ENCODE peak calls at places on chromosome 5, in nine cellular contexts. U is fibroblast of lung; T is mucosa of descending colon; F is MCF 10A; R is CD8-positive, alpha-beta T cell; K is astrocyte of the spinal cord; P is stomach; W is lower leg skin; N is cardiac muscle cell. Y is an unnamed sample.

GRCh38 chr5:31385774-31386537 is 145.9 kb downstream of the DROSHA start:
- DNase-seq in T (no peak), U (no peak), N (no peak), K (no peak), F (peak), P (no peak), W (no peak), R (no peak), Y (no peak)

GRCh38 chr5:60992871-60993270 is 47.9 kb downstream of the NDUFAF2 start:
- DNase-seq in W (no peak), R (no peak), K (no peak), N (no peak), T (no peak), U (no peak), P (no peak), F (no peak), Y (no peak)

GRCh38 chr5:36436306-36436705 is 134.6 kb upstream of the RANBP3L start:
- DNase-seq in N (no peak), R (no peak), F (no peak), W (no peak), K (no peak), U (no peak), P (no peak), T (no peak), Y (no peak)

GRCh38 chr5:176846335-176847140 is 36.2 kb downstream of the UNC5A start:
- DNase-seq in K (no peak), N (no peak), T (no peak), U (no peak), P (no peak), F (no peak), R (no peak), W (no peak), Y (no peak)

GRCh38 chr5:109689740-109690455 is at the start of gene MAN2A1:
- DNase-seq in N (peak), K (peak), W (peak), F (peak), U (peak), T (peak), P (peak), R (peak), Y (peak)

GRCh38 chr5:111271885-111272284 is 47.7 kb downstream of the CAMK4 start:
- DNase-seq in P (no peak), K (no peak), T (no peak), U (peak), W (no peak), R (no peak), F (no peak), N (no peak), Y (no peak)

GRCh38 chr5:79971156-79971555 is 19.9 kb downstream of the MTX3 start:
- DNase-seq in F (peak), U (peak), T (no peak), W (no peak), P (no peak), R (no peak), K (peak), N (peak), Y (no peak)

GRCh38 chr5:61319388-61320146 is 12.5 kb upstream of the ZSWIM6 start:
- DNase-seq in T (no peak), U (peak), F (no peak), N (peak), R (no peak), K (no peak), W (no peak), P (no peak), Y (no peak)

GRCh38 chr5:115460476-115460875 is 84.1 kb downstream of the FEM1C start:
- DNase-seq in P (peak), U (peak), N (peak), F (peak), W (no peak), K (peak), R (no peak), T (no peak), Y (no peak)

GRCh38 chr5:40409600-40409999 is 270.1 kb upstream of the PTGER4 start:
- DNase-seq in R (no peak), W (no peak), N (peak), P (no peak), K (no peak), U (no peak), F (no peak), T (no peak), Y (no peak)

GRCh38 chr5:170269579-170269978 is 28.0 kb downstream of the LCP2 start:
- DNase-seq in R (no peak), N (no peak), T (no peak), K (no peak), U (peak), F (peak), W (no peak), P (no peak), Y (no peak)

GRCh38 chr5:139378101-139378825 is 4.8 kb downstream of the SLC23A1 start:
- DNase-seq in P (no peak), R (no peak), U (no peak), F (no peak), T (peak), W (no peak), N (no peak), K (no peak), Y (no peak)

GRCh38 chr5:161546463-161547301 is at the start of gene GABRB2:
- DNase-seq in R (no peak), T (peak), K (peak), U (peak), F (peak), W (no peak), P (peak), N (peak), Y (peak)

GRCh38 chr5:51846015-51846414 is 462.8 kb downstream of the ISL1 start:
- DNase-seq in W (no peak), T (no peak), U (no peak), P (no peak), N (no peak), R (no peak), K (no peak), F (peak), Y (no peak)
- TF ChIP-seq CTCF in W (no peak), T (no peak), U (no peak), P (no peak), N (no peak), R (no peak), K (no peak), F (no peak), Y (no peak)

DNA sequence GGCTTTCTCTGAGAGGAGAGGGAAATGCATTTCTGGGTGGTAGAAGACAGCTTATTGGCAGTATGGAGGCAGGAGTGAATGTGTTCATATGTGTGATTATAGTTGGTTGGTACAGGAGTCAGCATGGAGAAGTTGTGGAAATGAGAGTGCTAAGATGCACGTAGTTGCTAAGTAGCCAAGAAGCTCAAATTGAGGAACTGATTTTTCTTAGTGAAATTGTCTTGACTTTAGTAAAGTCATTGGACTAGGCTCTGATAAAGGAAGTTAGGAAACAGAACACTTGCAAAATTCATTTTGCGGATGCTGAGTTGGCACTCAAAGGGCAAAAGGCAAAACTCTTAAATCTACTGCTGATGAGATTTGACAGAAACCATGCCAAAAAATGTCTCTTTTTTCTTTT is 158.9 kb upstream of the VCAN start:
- DNase-seq in T (no peak), U (no peak), F (no peak), K (no peak), W (peak), N (no peak), R (no peak), P (no peak), Y (no peak)
- TF ChIP-seq CTCF in T (no peak), U (no peak), F (no peak), K (no peak), W (no peak), N (no peak), R (no peak), P (no peak), Y (no peak)

DNA sequence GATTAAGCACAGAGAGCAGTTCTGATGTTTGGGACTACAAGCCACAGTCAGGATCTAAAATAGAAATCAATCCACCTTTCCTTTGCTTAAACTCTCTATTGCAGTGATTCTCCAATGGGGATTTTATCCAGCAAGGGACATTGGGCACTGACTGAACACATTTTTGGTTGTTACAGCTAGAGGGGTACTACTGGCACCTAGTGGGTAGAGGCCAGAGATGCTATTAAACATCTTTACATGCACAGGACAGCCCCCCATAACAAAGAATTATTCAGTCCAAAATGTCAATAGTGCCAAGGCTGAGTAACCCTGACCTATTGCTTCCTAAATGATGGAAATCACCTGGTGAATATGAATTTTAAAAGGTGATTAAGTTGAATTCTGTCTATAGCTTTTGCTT is 12.0 kb downstream of the ZNF622 start:
- DNase-seq in N (no peak), P (no peak), U (no peak), K (no peak), T (no peak), F (no peak), R (no peak), W (no peak), Y (no peak)
- TF ChIP-seq CTCF in N (no peak), P (no peak), U (no peak), K (peak), T (no peak), F (no peak), R (no peak), W (no peak), Y (no peak)

GRCh38 chr5:131973089-131973712 is 27.7 kb upstream of the MEIKIN start:
- DNase-seq in K (no peak), F (no peak), W (no peak), R (no peak), N (no peak), T (no peak), P (no peak), U (no peak), Y (no peak)
- TF ChIP-seq CTCF in K (no peak), F (no peak), W (no peak), R (no peak), N (no peak), T (no peak), P (no peak), U (no peak), Y (no peak)

DNA sequence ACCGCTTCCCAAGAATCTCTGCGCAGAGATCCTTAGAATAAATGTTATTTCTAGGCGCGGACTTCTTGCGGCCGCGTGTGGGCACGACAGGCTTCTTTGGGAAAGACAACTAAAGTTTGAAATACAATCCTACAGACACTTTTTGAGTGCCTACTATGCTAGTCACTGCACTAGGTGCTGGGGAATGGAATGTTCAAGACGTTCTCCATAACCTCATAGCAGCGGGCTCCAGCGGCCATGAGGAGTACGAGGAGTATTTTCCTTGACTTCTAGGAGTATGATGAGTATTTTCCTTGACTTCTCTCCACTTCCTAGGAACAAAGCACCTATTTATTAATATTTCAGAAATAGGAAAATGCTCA is 636 bp upstream of the PWWP2A start:
- DNase-seq in F (no peak), N (no peak), U (no peak), P (no peak), W (no peak), R (no peak), T (no peak), K (no peak), Y (no peak)
- TF ChIP-seq CTCF in F (peak), N (peak), U (peak), P (peak), W (no peak), R (no peak), T (no peak), K (peak), Y (no peak)

DNA sequence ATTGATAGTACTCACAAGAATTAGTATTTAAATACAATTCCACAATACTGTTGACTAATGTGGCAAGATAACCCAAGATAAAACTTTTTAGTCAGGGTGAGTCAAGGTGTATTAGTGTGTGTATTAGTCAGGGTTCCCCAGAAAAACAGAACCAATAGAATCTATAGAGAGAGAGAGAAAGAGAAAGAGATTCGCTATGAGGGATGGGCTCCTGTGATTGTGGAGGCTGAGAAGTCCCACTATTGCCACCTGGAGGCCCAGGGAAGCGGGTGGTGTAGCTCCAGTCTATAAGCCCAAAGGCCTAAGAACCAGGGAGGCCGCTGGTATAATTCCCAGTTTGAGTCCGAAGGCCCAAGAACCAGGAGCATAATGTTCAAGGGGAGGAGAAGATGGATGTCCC is 10.0 kb upstream of the SHISAL2B start:
- DNase-seq in K (no peak), T (no peak), N (no peak), F (peak), U (no peak), P (no peak), W (no peak), R (no peak), Y (no peak)
- TF ChIP-seq CTCF in K (peak), T (no peak), N (peak), F (no peak), U (peak), P (no peak), W (no peak), R (no peak), Y (no peak)

DNA sequence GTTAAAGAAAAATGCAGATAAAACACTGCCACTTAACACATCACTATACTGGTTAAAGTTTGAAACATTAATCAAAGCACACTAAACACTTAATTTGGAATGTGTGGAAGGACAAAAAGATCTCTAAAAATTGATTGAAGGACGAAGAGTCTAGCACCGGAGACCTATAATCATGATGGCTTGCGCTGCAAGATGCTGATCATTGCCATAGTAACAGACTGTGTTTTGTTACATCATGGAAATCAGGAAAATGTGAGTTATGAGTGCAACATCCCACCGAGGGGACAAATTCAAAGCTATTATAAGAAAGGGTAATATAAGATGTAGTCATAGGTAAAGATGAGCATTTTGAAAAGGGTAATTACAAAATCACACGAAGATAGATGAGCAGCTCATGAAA is 278.7 kb upstream of the CTNND2 start:
- DNase-seq in F (no peak), W (no peak), N (no peak), K (no peak), U (no peak), T (no peak), P (no peak), R (no peak), Y (no peak)
- TF ChIP-seq CTCF in F (no peak), W (no peak), N (no peak), K (no peak), U (no peak), T (no peak), P (no peak), R (no peak), Y (no peak)

GRCh38 chr5:149932445-149933350 is 11.9 kb downstream of the PDE6A start:
- DNase-seq in U (no peak), N (no peak), F (no peak), T (no peak), W (no peak), K (no peak), R (no peak), P (peak), Y (no peak)
- TF ChIP-seq CTCF in U (peak), N (peak), F (no peak), T (no peak), W (no peak), K (peak), R (no peak), P (peak), Y (peak)

DNA sequence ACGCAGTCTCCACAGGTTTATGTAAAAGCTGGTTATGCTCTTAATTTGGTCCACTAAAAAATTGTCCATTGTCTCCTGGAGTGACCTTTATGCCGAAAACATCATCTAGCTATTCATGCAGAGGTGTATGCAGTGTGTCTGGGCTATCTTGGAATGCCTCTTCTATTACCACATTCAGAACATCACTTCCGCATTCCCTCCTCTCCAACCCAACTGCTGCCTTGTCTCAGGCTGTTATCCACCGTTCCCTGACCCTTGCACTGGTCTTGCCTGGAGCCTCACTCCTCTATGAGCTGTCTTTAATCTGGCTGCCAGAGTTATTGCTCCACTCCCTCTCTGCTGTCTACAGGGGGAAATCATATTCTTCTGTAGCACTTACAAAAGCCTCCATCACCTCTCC is 214.1 kb upstream of the ANKRD55 start:
- DNase-seq in K (no peak), T (peak), N (peak), U (no peak), F (no peak), W (no peak), R (no peak), P (no peak), Y (no peak)
- TF ChIP-seq CTCF in K (no peak), T (no peak), N (no peak), U (no peak), F (no peak), W (no peak), R (no peak), P (no peak), Y (no peak)